ENCODE peak calls at places on chromosomes 6 and 20, in five cellular contexts. One of them, this sample, is unnamed.

GRCh38 chr6:52504778-52505127 is 72.1 kb downstream of the TRAM2 start:
- DNase-seq in hypothalamus: no peak
- DNase-seq in IMR-90: no peak
- DNase-seq in SW480: no peak
- DNase-seq in chondrocyte: no peak
- DNase-seq in this sample: no peak

GRCh38 chr20:3919352-3919751 is 30.2 kb downstream of the PANK2 start:
- DNase-seq in chondrocyte: no peak
- DNase-seq in SW480: no peak
- DNase-seq in hypothalamus: no peak
- DNase-seq in IMR-90: peak; percentile 54
- DNase-seq in this sample: no peak

GRCh38 chr6:157962601-157963084 is 19.0 kb upstream of the SYNJ2 start:
- DNase-seq in SW480: no peak
- DNase-seq in chondrocyte: no peak
- DNase-seq in IMR-90: peak; percentile 83
- DNase-seq in hypothalamus: no peak
- DNase-seq in this sample: no peak

GRCh38 chr20:49384437-49385434 is 97.7 kb downstream of the KCNB1 start:
- DNase-seq in chondrocyte: no peak
- DNase-seq in hypothalamus: peak; percentile 68
- DNase-seq in IMR-90: peak; percentile 26
- DNase-seq in SW480: peak; percentile 74
- DNase-seq in this sample: peak; percentile 37

GRCh38 chr20:4937422-4938319 is 63.6 kb downstream of the SLC23A2 start:
- DNase-seq in SW480: no peak
- DNase-seq in IMR-90: peak; percentile 59
- DNase-seq in chondrocyte: no peak
- DNase-seq in hypothalamus: no peak
- DNase-seq in this sample: no peak

GRCh38 chr6:143734641-143735063 is 56.9 kb downstream of the PHACTR2 start:
- DNase-seq in chondrocyte: no peak
- DNase-seq in IMR-90: no peak
- DNase-seq in hypothalamus: no peak
- DNase-seq in SW480: no peak
- DNase-seq in this sample: no peak

GRCh38 chr6:130129781-130130246 is 92.9 kb downstream of the SAMD3 start:
- DNase-seq in IMR-90: peak; percentile 80
- DNase-seq in SW480: no peak
- DNase-seq in chondrocyte: no peak
- DNase-seq in hypothalamus: no peak
- DNase-seq in this sample: no peak

GRCh38 chr6:7785243-7785941 is 59.5 kb downstream of the BMP6 start:
- DNase-seq in SW480: no peak
- DNase-seq in hypothalamus: no peak
- DNase-seq in IMR-90: no peak
- DNase-seq in chondrocyte: no peak
- DNase-seq in this sample: no peak

GRCh38 chr6:126824815-126825214 is 293.7 kb upstream of the RSPO3 start:
- DNase-seq in IMR-90: no peak
- DNase-seq in chondrocyte: no peak
- DNase-seq in SW480: no peak
- DNase-seq in hypothalamus: no peak
- DNase-seq in this sample: no peak

GRCh38 chr20:4216866-4217265 is 201.5 kb upstream of the RNF24 start:
- DNase-seq in chondrocyte: peak; percentile 73
- DNase-seq in IMR-90: no peak
- DNase-seq in SW480: no peak
- DNase-seq in hypothalamus: no peak
- DNase-seq in this sample: no peak

GRCh38 chr20:25237610-25238318 is 10.1 kb upstream of the PYGB start:
- DNase-seq in chondrocyte: peak; percentile 84
- DNase-seq in hypothalamus: peak; percentile 17
- DNase-seq in SW480: peak; percentile 100
- DNase-seq in IMR-90: peak; percentile 100
- DNase-seq in this sample: peak; percentile 92

GRCh38 chr6:53513056-53513455 is 31.8 kb downstream of the GCLC start:
- DNase-seq in IMR-90: no peak
- DNase-seq in hypothalamus: no peak
- DNase-seq in chondrocyte: no peak
- DNase-seq in SW480: no peak
- DNase-seq in this sample: no peak

GRCh38 chr20:59604770-59605665 is 678 bp downstream of the PHACTR3 start:
- DNase-seq in SW480: no peak
- DNase-seq in hypothalamus: peak; percentile 41
- DNase-seq in IMR-90: no peak
- DNase-seq in chondrocyte: no peak
- DNase-seq in this sample: no peak

GRCh38 chr6:12761376-12762115 is 45.0 kb downstream of the PHACTR1 start:
- DNase-seq in SW480: no peak
- DNase-seq in hypothalamus: no peak
- DNase-seq in chondrocyte: no peak
- DNase-seq in IMR-90: no peak
- DNase-seq in this sample: peak; percentile 27

GRCh38 chr6:90940812-90941481 is 354.1 kb upstream of the MAP3K7 start:
- DNase-seq in hypothalamus: no peak
- DNase-seq in IMR-90: peak; percentile 66
- DNase-seq in SW480: peak; percentile 64
- DNase-seq in chondrocyte: no peak
- DNase-seq in this sample: peak; percentile 4

GRCh38 chr6:3438190-3439167 is 18.4 kb downstream of the SLC22A23 start:
- DNase-seq in chondrocyte: no peak
- DNase-seq in hypothalamus: no peak
- DNase-seq in SW480: peak; percentile 37
- DNase-seq in IMR-90: peak; percentile 94
- DNase-seq in this sample: peak; percentile 55

GRCh38 chr6:112640895-112641294 is 293.8 kb downstream of the RFPL4B start:
- DNase-seq in chondrocyte: no peak
- DNase-seq in hypothalamus: no peak
- DNase-seq in IMR-90: peak; percentile 68
- DNase-seq in SW480: no peak
- DNase-seq in this sample: peak; percentile 11

GRCh38 chr6:169292340-169293124 is 38.9 kb upstream of the THBS2 start:
- DNase-seq in SW480: peak; percentile 90
- DNase-seq in IMR-90: peak; percentile 97
- DNase-seq in chondrocyte: no peak
- DNase-seq in hypothalamus: no peak
- DNase-seq in this sample: peak; percentile 22

GRCh38 chr6:160462551-160463109 is 114.5 kb downstream of the SLC22A3 start:
- DNase-seq in chondrocyte: no peak
- DNase-seq in SW480: peak; percentile 72
- DNase-seq in IMR-90: peak; percentile 87
- DNase-seq in hypothalamus: no peak
- DNase-seq in this sample: peak; percentile 13

GRCh38 chr20:6562111-6562510 is 205.4 kb upstream of the BMP2 start:
- DNase-seq in IMR-90: peak; percentile 88
- DNase-seq in hypothalamus: no peak
- DNase-seq in chondrocyte: no peak
- DNase-seq in SW480: no peak
- DNase-seq in this sample: no peak

GRCh38 chr6:144265390-144265789 is 19.7 kb upstream of the UTRN start:
- DNase-seq in hypothalamus: no peak
- DNase-seq in chondrocyte: no peak
- DNase-seq in SW480: no peak
- DNase-seq in IMR-90: peak; percentile 61
- DNase-seq in this sample: peak; percentile 5

GRCh38 chr6:118012944-118013343 is 105.9 kb downstream of the SLC35F1 start:
- DNase-seq in SW480: peak; percentile 49
- DNase-seq in chondrocyte: no peak
- DNase-seq in hypothalamus: peak; percentile 22
- DNase-seq in IMR-90: no peak
- DNase-seq in this sample: no peak

GRCh38 chr6:167452338-167453081 is 127.6 kb downstream of the TTLL2 start:
- DNase-seq in SW480: no peak
- DNase-seq in chondrocyte: no peak
- DNase-seq in hypothalamus: no peak
- DNase-seq in IMR-90: no peak
- DNase-seq in this sample: no peak

GRCh38 chr20:22799687-22800086 is 215.3 kb upstream of the FOXA2 start:
- DNase-seq in IMR-90: no peak
- DNase-seq in chondrocyte: no peak
- DNase-seq in SW480: no peak
- DNase-seq in hypothalamus: no peak
- DNase-seq in this sample: no peak

GRCh38 chr20:3716195-3716834 is 3.9 kb upstream of the SIGLEC1 start:
- DNase-seq in IMR-90: peak; percentile 37
- DNase-seq in hypothalamus: peak; percentile 22
- DNase-seq in SW480: peak; percentile 72
- DNase-seq in chondrocyte: peak; percentile 42
- DNase-seq in this sample: peak; percentile 55

GRCh38 chr6:19892250-19892649 is 55.1 kb downstream of the ID4 start:
- DNase-seq in SW480: peak; percentile 56
- DNase-seq in hypothalamus: no peak
- DNase-seq in IMR-90: no peak
- DNase-seq in chondrocyte: no peak
- DNase-seq in this sample: peak; percentile 10

GRCh38 chr20:17614176-17614811 is 44.4 kb downstream of the DSTN start:
- DNase-seq in hypothalamus: no peak
- DNase-seq in IMR-90: peak; percentile 31
- DNase-seq in chondrocyte: peak; percentile 95
- DNase-seq in SW480: peak; percentile 41
- DNase-seq in this sample: peak; percentile 5

GRCh38 chr6:125513978-125514377 is 212.2 kb upstream of the HDDC2 start:
- DNase-seq in chondrocyte: no peak
- DNase-seq in SW480: no peak
- DNase-seq in IMR-90: no peak
- DNase-seq in hypothalamus: no peak
- DNase-seq in this sample: no peak

GRCh38 chr6:161498359-161498758 is 224.5 kb upstream of the AGPAT4 start:
- DNase-seq in hypothalamus: no peak
- DNase-seq in chondrocyte: no peak
- DNase-seq in SW480: peak; percentile 38
- DNase-seq in IMR-90: peak; percentile 61
- DNase-seq in this sample: peak; percentile 12

GRCh38 chr6:160293844-160294243 is 35.2 kb upstream of the SLC22A2 start:
- DNase-seq in hypothalamus: no peak
- DNase-seq in IMR-90: no peak
- DNase-seq in chondrocyte: no peak
- DNase-seq in SW480: no peak
- DNase-seq in this sample: no peak

GRCh38 chr6:16697437-16698162 is 63.7 kb downstream of the ATXN1 start:
- DNase-seq in chondrocyte: no peak
- DNase-seq in SW480: no peak
- DNase-seq in IMR-90: no peak
- DNase-seq in hypothalamus: no peak
- DNase-seq in this sample: no peak

GRCh38 chr6:379367-380181 is 12.0 kb upstream of the IRF4 start:
- DNase-seq in hypothalamus: no peak
- DNase-seq in SW480: no peak
- DNase-seq in IMR-90: no peak
- DNase-seq in chondrocyte: peak; percentile 97
- DNase-seq in this sample: no peak

GRCh38 chr20:53413188-53413631 is 180.4 kb downstream of the ZNF217 start:
- DNase-seq in chondrocyte: no peak
- DNase-seq in hypothalamus: no peak
- DNase-seq in SW480: peak; percentile 66
- DNase-seq in IMR-90: no peak
- DNase-seq in this sample: no peak

GRCh38 chr20:8218861-8219260 is 86.8 kb downstream of the PLCB1 start:
- DNase-seq in SW480: no peak
- DNase-seq in chondrocyte: no peak
- DNase-seq in IMR-90: peak; percentile 87
- DNase-seq in hypothalamus: no peak
- DNase-seq in this sample: no peak

GRCh38 chr6:141195251-141195832 is 937.4 kb upstream of the GJE1 start:
- DNase-seq in IMR-90: no peak
- DNase-seq in chondrocyte: no peak
- DNase-seq in SW480: no peak
- DNase-seq in hypothalamus: no peak
- DNase-seq in this sample: no peak